ENCODE peak calls at places on chromosomes 13 and 19, in five cellular contexts. U is mesenchymal stem cell, H is IMR-90, M is neuronal stem cell, L is H1. N is an unnamed sample.

GRCh38 chr19:44800461-44800860 is 8.4 kb upstream of the BCAM start:
- DNase-seq in H (peak), U (peak), L (peak), M (peak), N (peak)

GRCh38 chr13:47564041-47564440 is 437.0 kb downstream of the SUCLA2 start:
- DNase-seq in H (no peak), U (no peak), M (peak), L (peak), N (peak)

GRCh38 chr19:42247631-42248199 is 5.3 kb upstream of the GSK3A start:
- DNase-seq in U (no peak), M (no peak), H (no peak), L (no peak), N (no peak)

GRCh38 chr13:101520672-101521071 is 68.2 kb downstream of the ITGBL1 start:
- DNase-seq in L (no peak), U (peak), H (peak), M (no peak), N (no peak)

GRCh38 chr13:92806215-92806614 is 420.4 kb upstream of the GPC6 start:
- DNase-seq in M (no peak), U (peak), L (no peak), H (no peak), N (no peak)

GRCh38 chr19:29714371-29714952 is 599 bp downstream of the C19orf12 start:
- DNase-seq in H (no peak), L (no peak), U (no peak), M (no peak), N (no peak)

GRCh38 chr19:48961051-48961649 is 4.0 kb upstream of the FTL start:
- DNase-seq in M (no peak), U (peak), L (no peak), H (no peak), N (no peak)

GRCh38 chr13:24713022-24713421 is 32.8 kb downstream of the ATP12A start:
- DNase-seq in U (no peak), L (no peak), H (no peak), M (no peak), N (no peak)

GRCh38 chr19:37334179-37335071 is 36.5 kb upstream of the ZNF527 start:
- DNase-seq in L (peak), H (peak), U (peak), M (peak), N (peak)

GRCh38 chr19:16821081-16821480 is 8.1 kb upstream of the SIN3B start:
- DNase-seq in H (no peak), L (no peak), M (no peak), U (no peak), N (peak)
- H2BK5ac ChIP-seq in H (no peak), L (no peak), M (no peak), U (no peak), N (no peak)

DNA sequence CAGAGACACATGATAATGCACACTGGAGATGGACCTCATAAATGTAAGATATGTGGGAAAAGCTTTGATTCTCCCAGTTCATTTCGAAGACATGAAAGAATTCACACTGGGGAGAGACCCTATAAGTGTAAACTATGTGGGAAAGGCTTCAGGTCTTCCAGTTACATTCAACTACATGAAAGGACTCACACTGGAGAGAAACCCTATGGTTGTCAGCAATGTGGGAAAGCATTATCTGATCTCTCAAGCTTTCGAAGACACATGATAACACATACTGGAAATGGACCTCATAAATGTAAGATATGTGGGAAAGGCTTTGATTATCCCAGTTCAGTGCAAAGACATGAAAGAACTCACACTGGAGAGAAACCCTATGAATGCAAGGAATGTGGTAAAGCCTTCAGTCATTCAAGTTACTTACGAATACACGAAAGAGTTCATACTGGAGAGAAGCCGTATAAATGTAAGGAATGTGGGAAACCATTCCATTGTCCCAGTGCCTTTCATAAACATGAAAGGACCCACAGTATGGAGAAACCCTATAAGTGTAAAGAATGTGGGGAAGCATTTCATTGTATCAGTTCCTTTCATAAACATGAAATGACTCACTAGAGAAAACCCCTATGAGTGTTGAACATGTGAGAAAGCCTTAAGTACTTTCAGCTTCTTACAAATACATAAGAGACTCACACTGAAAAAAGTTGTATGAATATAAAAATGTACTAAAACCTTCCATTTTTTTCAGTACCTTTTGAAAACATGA is 14.7 kb downstream of the ZNF441 start:
- DNase-seq in M (no peak), L (no peak), H (peak), U (peak), N (peak)
- H3K4me3 ChIP-seq in M (no peak), L (no peak), H (no peak), U (peak), N (no peak)

GRCh38 chr13:90443268-90443667 is 904.2 kb upstream of the MIR17HG start:
- DNase-seq in U (no peak), M (no peak), H (peak), L (no peak), N (no peak)

GRCh38 chr13:90447034-90447734 is 900.3 kb upstream of the MIR17HG start:
- DNase-seq in M (no peak), H (no peak), U (no peak), L (no peak), N (no peak)

GRCh38 chr13:90445179-90445578 is 902.3 kb upstream of the MIR17HG start:
- DNase-seq in M (peak), U (peak), L (peak), H (peak), N (peak)

GRCh38 chr13:90447735-90448103 is 899.8 kb upstream of the MIR17HG start:
- DNase-seq in H (peak), L (no peak), U (peak), M (no peak), N (peak)

DNA sequence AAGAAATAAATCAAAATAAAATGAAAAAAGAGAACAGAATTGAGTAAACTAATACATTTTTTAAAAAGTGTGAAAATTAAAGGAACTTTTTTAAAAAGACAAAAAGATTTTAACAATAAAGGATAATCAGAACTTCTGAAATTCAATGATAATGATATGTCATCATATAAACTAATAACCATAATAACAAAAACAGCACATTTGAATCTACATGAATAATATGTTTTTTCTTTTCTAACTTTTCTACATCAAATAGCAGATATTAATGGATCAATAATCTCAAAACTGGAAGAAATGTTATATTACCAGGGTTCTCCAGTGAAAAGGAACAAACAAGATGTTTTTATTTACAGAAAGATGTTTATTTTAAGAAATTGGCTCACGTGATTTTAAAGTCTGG is 903.3 kb upstream of the MIR17HG start:
- DNase-seq in L (no peak), U (no peak), H (no peak), M (no peak), N (no peak)
- H2BK5ac ChIP-seq in L (no peak), U (peak), H (peak), M (no peak), N (no peak)

DNA sequence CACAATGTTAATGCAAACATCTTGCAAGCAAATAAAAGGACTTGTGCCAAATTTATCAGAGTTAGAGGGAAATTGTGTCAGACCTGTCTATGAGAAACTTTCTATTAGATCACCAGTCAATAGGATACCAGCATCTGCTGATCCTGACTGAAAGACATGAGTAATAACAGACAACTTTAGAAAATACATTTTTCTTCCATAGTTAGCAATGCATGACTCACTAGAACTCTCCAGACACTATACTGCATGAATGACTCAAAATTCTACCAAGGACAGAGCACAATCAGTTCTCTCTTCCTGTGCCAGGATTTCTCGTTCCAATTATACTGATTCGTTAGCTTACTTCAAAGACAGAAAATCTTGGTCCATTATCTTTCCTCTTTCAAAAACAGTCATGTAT is 83.4 kb upstream of the FNDC3A start:
- DNase-seq in M (no peak), H (peak), L (no peak), U (peak), N (no peak)
- H3K4me3 ChIP-seq in M (no peak), H (no peak), L (no peak), U (peak), N (no peak)

DNA sequence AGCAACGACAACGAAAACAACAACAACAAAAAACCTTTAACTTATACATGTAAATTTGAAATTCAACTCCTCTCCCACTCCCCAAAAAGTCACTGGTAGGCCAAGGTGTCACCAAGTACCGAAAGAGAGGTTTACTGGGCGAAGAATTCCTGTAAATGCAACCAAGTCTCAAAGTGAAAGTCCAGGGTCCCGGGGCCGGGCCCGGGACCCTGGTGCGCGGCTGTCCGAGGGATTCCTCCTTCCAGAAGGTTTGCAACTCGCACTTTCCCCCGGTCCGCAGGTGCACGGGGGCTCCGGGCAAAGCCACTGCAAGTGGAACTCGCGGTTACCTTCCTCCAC is 1.1 kb downstream of the STK24 start:
- DNase-seq in U (no peak), H (no peak), M (no peak), L (no peak), N (no peak)
- H2BK5ac ChIP-seq in U (no peak), H (peak), M (peak), L (peak), N (no peak)

DNA sequence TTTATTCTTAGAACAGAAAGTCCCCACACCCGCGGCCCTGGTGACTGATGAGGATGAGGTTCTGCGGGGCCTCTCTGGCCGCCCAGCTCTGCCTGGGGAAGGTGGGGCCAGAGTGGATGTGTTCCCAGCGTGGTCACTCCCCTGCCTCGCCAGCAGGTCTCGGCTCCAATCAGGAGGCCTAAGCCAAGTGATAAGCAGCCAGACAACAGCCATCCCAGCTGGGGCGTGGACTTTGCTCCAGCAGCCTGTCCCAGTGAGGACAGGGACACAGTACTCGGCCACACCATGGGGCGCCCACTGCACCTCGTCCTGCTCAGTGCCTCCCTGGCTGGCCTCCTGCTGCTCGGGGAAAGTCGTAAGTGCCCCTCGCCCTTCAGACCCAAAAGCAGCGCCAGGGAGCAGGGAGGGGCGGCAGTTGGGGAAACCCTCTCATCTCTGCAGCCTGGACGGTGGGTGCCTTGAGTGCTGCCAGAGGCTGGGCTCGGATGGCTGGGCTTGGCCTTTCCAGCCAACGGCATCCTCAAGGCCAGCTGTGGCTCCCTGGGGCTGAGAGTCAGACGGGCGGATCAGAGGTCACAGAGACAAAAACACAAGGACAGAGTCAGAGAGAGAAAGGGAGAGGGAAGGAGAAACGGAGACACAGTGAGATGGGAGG is at the start of gene F10:
- DNase-seq in H (peak), U (peak), L (no peak), M (no peak), N (peak)
- H3K4me3 ChIP-seq in H (peak), U (peak), L (no peak), M (peak), N (no peak)

GRCh38 chr19:21141787-21142464 is at the start of gene ZNF431:
- DNase-seq in M (peak), L (peak), H (peak), U (peak), N (peak)
- H2BK5ac ChIP-seq in M (no peak), L (peak), H (peak), U (no peak), N (no peak)

GRCh38 chr13:60114499-60115028 is 49.2 kb downstream of the DIAPH3 start:
- DNase-seq in L (no peak), U (no peak), M (no peak), H (no peak), N (no peak)
- H3K4me3 ChIP-seq in L (no peak), U (no peak), M (no peak), H (no peak), N (no peak)

DNA sequence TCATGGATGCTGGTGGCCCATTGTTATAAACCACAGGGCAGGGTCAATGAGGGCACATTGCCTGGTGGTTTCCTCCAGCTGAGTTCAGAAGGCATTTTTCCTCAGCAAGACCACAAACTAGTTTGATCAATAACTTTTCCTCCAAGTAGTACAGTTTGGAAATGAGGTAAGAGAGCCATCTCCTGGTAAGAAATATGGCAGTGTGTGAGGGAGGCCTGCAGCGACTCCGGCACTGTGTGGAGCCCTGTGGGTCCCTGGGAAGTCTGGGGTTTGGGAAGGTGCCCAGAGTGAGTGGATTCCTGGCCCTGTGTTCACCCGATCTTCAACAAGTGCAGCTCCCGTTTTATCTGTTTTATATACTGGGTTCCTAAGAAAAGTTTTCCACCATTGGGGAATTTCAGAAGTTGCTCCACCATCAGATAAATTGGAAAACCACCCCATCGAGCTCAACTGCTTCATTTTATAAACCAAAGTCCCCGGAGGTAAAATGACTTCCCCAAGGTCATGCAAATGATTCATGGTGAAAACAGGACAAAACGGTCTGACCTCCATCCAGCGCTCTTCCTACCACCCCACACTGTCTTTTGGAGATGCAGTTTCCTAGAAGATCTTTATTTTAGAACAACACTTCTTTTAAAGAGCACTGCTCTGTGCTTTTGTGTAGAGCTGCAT is 148.4 kb downstream of the KATNAL1 start:
- DNase-seq in M (no peak), U (peak), H (peak), L (no peak), N (no peak)
- H2BK5ac ChIP-seq in M (no peak), U (no peak), H (no peak), L (no peak), N (no peak)